ENCODE peak calls at places on chromosomes 16 and 17, in four cellular contexts. T is cardiac muscle cell, Y is fibroblast of the aortic adventitia, H is kidney epithelial cell. S is an unnamed sample.

GRCh38 chr16:50244140-50244503 is 22.2 kb upstream of the ADCY7 start:
- DNase-seq in T (no peak), Y (no peak), H (no peak), S (no peak)

GRCh38 chr17:49817993-49818392 is 29.5 kb downstream of the KAT7 start:
- DNase-seq in T (no peak), Y (no peak), H (no peak), S (no peak)

GRCh38 chr17:56499799-56500388 is 93.6 kb upstream of the NOG start:
- DNase-seq in T (peak; percentile 56), Y (peak; percentile 21), H (no peak), S (peak; percentile 39)

GRCh38 chr17:45900723-45901415 is 6.5 kb downstream of the MAPT start:
- DNase-seq in T (no peak), Y (no peak), H (no peak), S (no peak)

GRCh38 chr16:13696017-13696416 is 223.9 kb upstream of the ERCC4 start:
- DNase-seq in T (no peak), Y (no peak), H (no peak), S (no peak)

GRCh38 chr17:32445075-32445427 is 741 bp downstream of the PSMD11 start:
- DNase-seq in T (peak; percentile 50), Y (peak; percentile 64), H (peak; percentile 42), S (peak; percentile 27)

GRCh38 chr17:39566092-39566491 is 41.6 kb downstream of the NEUROD2 start:
- DNase-seq in T (no peak), Y (no peak), H (no peak), S (no peak)

GRCh38 chr17:42585353-42585752 is 7.8 kb upstream of the PSMC3IP start:
- DNase-seq in T (no peak), Y (no peak), H (no peak), S (no peak)

GRCh38 chr17:82153745-82154375 is 55.8 kb upstream of the FASN start:
- DNase-seq in T (peak; percentile 83), Y (peak; percentile 73), H (peak; percentile 9), S (peak; percentile 93)

GRCh38 chr17:59230765-59231164 is 10.5 kb downstream of the GDPD1 start:
- DNase-seq in T (no peak), Y (no peak), H (no peak), S (no peak)

GRCh38 chr16:87340198-87340597 is 23.0 kb upstream of the C16orf95 start:
- DNase-seq in T (no peak), Y (no peak), H (no peak), S (no peak)

GRCh38 chr16:10090816-10091215 is 91.4 kb downstream of the GRIN2A start:
- DNase-seq in T (no peak), Y (peak; percentile 31), H (no peak), S (no peak)

GRCh38 chr16:57043248-57043647 is 49.1 kb upstream of the CPNE2 start:
- DNase-seq in T (no peak), Y (no peak), H (no peak), S (no peak)

GRCh38 chr17:72034000-72034399 is 86.8 kb upstream of the SOX9 start:
- DNase-seq in T (no peak), Y (no peak), H (no peak), S (no peak)

GRCh38 chr17:72033311-72033710 is 87.5 kb upstream of the SOX9 start:
- DNase-seq in T (no peak), Y (no peak), H (no peak), S (no peak)

GRCh38 chr17:72030067-72030899 is 90.5 kb upstream of the SOX9 start:
- DNase-seq in T (peak; percentile 36), Y (peak; percentile 28), H (peak; percentile 28), S (peak; percentile 9)

GRCh38 chr17:72031219-72031906 is 89.5 kb upstream of the SOX9 start:
- DNase-seq in T (no peak), Y (no peak), H (no peak), S (no peak)
- H3K4me3 ChIP-seq in T (no peak overlapping the region), Y (no peak overlapping the region), H (no peak overlapping the region), S (no peak overlapping the region)

GRCh38 chr17:79609616-79610150 is 1.2 kb downstream of the RBFOX3 start:
- DNase-seq in T (no peak), Y (no peak), H (no peak), S (peak; percentile 52)
- H3K4me3 ChIP-seq in T (no peak overlapping the region), Y (no peak overlapping the region), H (no peak overlapping the region), S (peak overlapping the region; percentile 81)

DNA sequence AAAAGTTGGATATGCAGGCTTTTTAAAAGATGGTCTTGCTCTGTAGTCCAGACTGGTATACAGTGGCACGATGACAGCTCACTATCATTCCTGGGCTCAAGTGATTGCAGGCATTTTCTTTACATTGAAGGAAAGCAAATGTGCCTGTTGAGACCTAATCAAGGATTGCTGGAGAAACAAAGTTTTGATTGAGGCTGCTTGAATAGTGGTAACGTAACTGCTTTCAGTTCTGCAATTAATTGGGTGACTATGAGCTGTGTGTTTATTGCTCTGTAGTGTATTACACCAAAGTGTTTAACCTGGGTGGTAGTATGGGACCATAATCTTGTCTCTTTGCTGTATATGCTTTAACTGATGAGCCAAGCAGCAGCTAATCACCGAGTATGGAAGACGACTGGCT is 2.3 kb downstream of the UBB start:
- DNase-seq in T (no peak), Y (no peak), H (no peak), S (no peak)
- H3K4me3 ChIP-seq in T (no peak overlapping the region), Y (peak overlapping the region; percentile 13), H (no peak overlapping the region), S (no peak overlapping the region)

DNA sequence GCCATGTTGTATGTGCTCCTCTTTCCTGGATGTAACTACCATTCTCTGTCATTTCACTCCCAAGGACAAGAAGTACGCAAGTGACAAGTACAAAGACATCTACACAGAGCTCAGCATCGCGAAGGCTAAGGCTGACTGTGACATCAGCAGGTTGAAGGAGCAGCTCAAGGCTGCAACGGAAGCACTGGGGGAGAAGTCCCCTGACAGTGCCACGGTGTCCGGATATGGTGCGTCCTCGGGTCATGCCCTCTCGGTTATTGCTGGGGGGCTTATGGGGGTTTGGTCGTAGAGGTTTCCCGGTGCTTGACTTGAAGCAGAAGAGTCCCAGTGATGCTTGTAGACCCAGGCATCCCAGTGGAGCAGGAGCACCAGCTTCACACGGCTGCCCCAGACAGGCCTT is 28.9 kb downstream of the PLD6 start:
- DNase-seq in T (no peak), Y (no peak), H (no peak), S (no peak)
- H3K4me3 ChIP-seq in T (no peak overlapping the region), Y (no peak overlapping the region), H (no peak overlapping the region), S (no peak overlapping the region)